ENCODE peak calls at places on chromosome 2, in eight cellular contexts. Q, U, A, L, F, R, C and V are unnamed samples.

GRCh38 chr2:179438653-179439052 is 174.0 kb upstream of the SESTD1 start:
- DNase-seq in Q (no peak), U (no peak), A (no peak), L (no peak), F (no peak), R (no peak), C (no peak), V (no peak)

GRCh38 chr2:163610817-163611556 is 124.8 kb downstream of the FIGN start:
- DNase-seq in Q (no peak), U (no peak), A (no peak), L (no peak), F (peak; percentile 75), R (no peak), C (no peak), V (no peak)

GRCh38 chr2:127618551-127618950 is 27.4 kb upstream of the GPR17 start:
- DNase-seq in Q (no peak), U (no peak), A (no peak), L (no peak), F (peak; percentile 22), R (no peak), C (no peak), V (no peak)

GRCh38 chr2:110885256-110885655 is 152.9 kb downstream of the ACOXL start:
- DNase-seq in Q (no peak), U (no peak), A (no peak), L (no peak), F (no peak), R (no peak), C (no peak), V (no peak)

GRCh38 chr2:120858764-120859525 is 123.3 kb downstream of the GLI2 start:
- DNase-seq in Q (no peak), U (no peak), A (no peak), L (no peak), F (peak; percentile 74), R (no peak), C (no peak), V (no peak)

GRCh38 chr2:42196403-42197267 is 27.5 kb downstream of the EML4 start:
- DNase-seq in Q (peak; percentile 35), U (no peak), A (peak; percentile 58), L (no peak), F (peak; percentile 82), R (no peak), C (peak; percentile 82), V (no peak)

GRCh38 chr2:229572434-229573338 is 141.7 kb downstream of the DNER start:
- DNase-seq in Q (no peak), U (no peak), A (no peak), L (no peak), F (no peak), R (no peak), C (peak; percentile 18), V (no peak)

GRCh38 chr2:26464390-26465265 is 13.3 kb downstream of the OTOF start:
- DNase-seq in Q (no peak), U (no peak), A (no peak), L (no peak), F (peak; percentile 55), R (no peak), C (no peak), V (no peak)

GRCh38 chr2:107383706-107384105 is 443.0 kb upstream of the RGPD4 start:
- DNase-seq in Q (no peak), U (no peak), A (no peak), L (no peak), F (no peak), R (no peak), C (no peak), V (no peak)

GRCh38 chr2:189444322-189444721 is 3.0 kb downstream of the WDR75 start:
- DNase-seq in Q (peak; percentile 16), U (no peak), A (peak; percentile 35), L (no peak), F (no peak), R (no peak), C (no peak), V (no peak)

GRCh38 chr2:150532883-150533282 is 45.4 kb upstream of the RND3 start:
- DNase-seq in Q (peak; percentile 42), U (no peak), A (peak; percentile 82), L (no peak), F (no peak), R (no peak), C (peak; percentile 61), V (no peak)

GRCh38 chr2:186540971-186541370 is 48.9 kb upstream of the ITGAV start:
- DNase-seq in Q (no peak), U (no peak), A (peak; percentile 49), L (no peak), F (no peak), R (no peak), C (no peak), V (no peak)

GRCh38 chr2:135473567-135473966 is 57.5 kb downstream of the ZRANB3 start:
- DNase-seq in Q (peak; percentile 3), U (no peak), A (peak; percentile 8), L (peak; percentile 15), F (peak; percentile 51), R (no peak), C (peak; percentile 32), V (no peak)

DNA sequence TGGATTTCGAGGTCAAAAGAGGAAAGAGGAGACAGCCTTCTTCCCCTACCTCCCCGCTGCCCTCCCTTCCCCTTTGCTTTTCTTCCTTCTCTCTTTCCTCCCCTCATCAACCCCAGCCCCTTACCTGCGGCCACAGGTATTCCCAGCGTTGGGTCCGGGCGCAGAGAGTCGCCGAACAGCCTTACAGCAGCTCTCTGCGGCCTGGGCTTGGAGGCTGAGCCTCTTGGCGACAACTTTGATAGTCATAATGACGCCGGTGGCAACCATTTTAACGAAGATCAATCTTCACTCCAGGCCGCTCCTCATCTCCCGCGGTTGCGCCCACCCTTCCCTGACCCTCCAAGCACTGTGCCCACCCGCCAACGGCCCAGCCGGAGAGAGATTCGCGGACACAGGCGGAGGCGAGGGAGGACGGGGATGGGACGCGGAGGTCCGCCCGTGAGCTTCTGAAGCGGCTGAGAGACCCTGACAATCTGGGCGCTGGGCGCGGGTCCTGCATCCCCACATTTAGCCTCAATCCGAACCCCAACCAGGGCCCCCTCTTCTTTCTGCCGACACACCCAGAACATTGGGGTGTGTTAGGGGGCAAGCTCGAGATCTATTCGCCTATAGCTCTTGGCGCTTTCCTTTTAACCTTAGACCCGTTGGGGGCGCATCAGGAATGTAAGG is 1.5 kb upstream of the EVX2 start:
- DNase-seq in Q (no peak), U (no peak), A (no peak), L (no peak), F (peak; percentile 78), R (no peak), C (no peak), V (no peak)
- H3K27ac ChIP-seq in Q (no peak overlapping the region), U (no peak overlapping the region), A (no peak overlapping the region), L (no peak overlapping the region), F (no peak overlapping the region), R (no peak overlapping the region), C (no peak overlapping the region), V (no peak overlapping the region)

GRCh38 chr2:117814417-117815264 is at the start of gene DDX18:
- DNase-seq in Q (peak; percentile 96), U (peak; percentile 95), A (peak; percentile 97), L (peak; percentile 95), F (peak; percentile 99), R (peak; percentile 85), C (peak; percentile 99), V (peak; percentile 79)

GRCh38 chr2:117815946-117816345 is 1.5 kb downstream of the DDX18 start:
- DNase-seq in Q (no peak), U (no peak), A (peak; percentile 52), L (no peak), F (no peak), R (no peak), C (no peak), V (no peak)

GRCh38 chr2:117820444-117820843 is 6.0 kb downstream of the DDX18 start:
- DNase-seq in Q (no peak), U (no peak), A (no peak), L (no peak), F (no peak), R (no peak), C (no peak), V (no peak)

GRCh38 chr2:117818921-117819320 is 4.4 kb downstream of the DDX18 start:
- DNase-seq in Q (no peak), U (no peak), A (no peak), L (no peak), F (no peak), R (no peak), C (no peak), V (no peak)
- H3K27ac ChIP-seq in Q (no peak overlapping the region), U (no peak overlapping the region), A (no peak overlapping the region), L (no peak overlapping the region), F (no peak overlapping the region), R (no peak overlapping the region), C (no peak overlapping the region), V (no peak overlapping the region)

GRCh38 chr2:98835831-98836385 is 100.1 kb downstream of the CRACDL start:
- DNase-seq in Q (no peak), U (no peak), A (no peak), L (no peak), F (no peak), R (no peak), C (no peak), V (no peak)

GRCh38 chr2:98833172-98833916 is 102.4 kb upstream of the MGAT4A start:
- DNase-seq in Q (no peak), U (no peak), A (no peak), L (no peak), F (no peak), R (no peak), C (no peak), V (no peak)

GRCh38 chr2:98832172-98832571 is 101.2 kb upstream of the MGAT4A start:
- DNase-seq in Q (no peak), U (no peak), A (no peak), L (no peak), F (no peak), R (no peak), C (no peak), V (no peak)

GRCh38 chr2:98830573-98831145 is 99.7 kb upstream of the MGAT4A start:
- DNase-seq in Q (no peak), U (no peak), A (no peak), L (no peak), F (no peak), R (no peak), C (no peak), V (no peak)

GRCh38 chr2:98833917-98834263 is 102.1 kb downstream of the CRACDL start:
- DNase-seq in Q (no peak), U (no peak), A (no peak), L (no peak), F (no peak), R (no peak), C (no peak), V (no peak)
- H3K27ac ChIP-seq in Q (no peak overlapping the region), U (no peak overlapping the region), A (no peak overlapping the region), L (no peak overlapping the region), F (no peak overlapping the region), R (peak overlapping the region; percentile 30), C (no peak overlapping the region), V (no peak overlapping the region)

GRCh38 chr2:101251844-101252407 is 760 bp upstream of the CNOT11 start:
- DNase-seq in Q (peak; percentile 76), U (no peak), A (no peak), L (no peak), F (peak; percentile 79), R (no peak), C (peak; percentile 2), V (no peak)

GRCh38 chr2:101252408-101253012 is at the start of gene CNOT11:
- DNase-seq in Q (peak; percentile 98), U (peak; percentile 96), A (peak; percentile 98), L (peak; percentile 94), F (peak; percentile 100), R (peak; percentile 92), C (peak; percentile 99), V (peak; percentile 84)

GRCh38 chr2:101253013-101253712 is 477 bp downstream of the CNOT11 start:
- DNase-seq in Q (peak; percentile 68), U (no peak), A (peak; percentile 68), L (no peak), F (peak; percentile 82), R (peak; percentile 22), C (peak; percentile 64), V (no peak)

GRCh38 chr2:101253713-101254085 is 1.0 kb downstream of the CNOT11 start:
- DNase-seq in Q (no peak), U (no peak), A (peak; percentile 2), L (no peak), F (no peak), R (no peak), C (no peak), V (no peak)

GRCh38 chr2:101249826-101250225 is 2.9 kb upstream of the CNOT11 start:
- DNase-seq in Q (no peak), U (no peak), A (no peak), L (no peak), F (peak; percentile 61), R (no peak), C (no peak), V (no peak)
- H3K27ac ChIP-seq in Q (no peak overlapping the region), U (no peak overlapping the region), A (no peak overlapping the region), L (no peak overlapping the region), F (no peak overlapping the region), R (no peak overlapping the region), C (no peak overlapping the region), V (no peak overlapping the region)